ENCODE peak calls at places on chromosome 7, in six cellular contexts. One of them, this sample, is unnamed.

GRCh38 chr7:70627488-70627887 is 504.5 kb upstream of the GALNT17 start:
- DNase-seq in GM12878: no peak
- DNase-seq in HCT116: no peak
- DNase-seq in endothelial cell of umbilical vein: no peak
- DNase-seq in GM23338: no peak
- DNase-seq in HepG2: no peak
- DNase-seq in this sample: no peak

GRCh38 chr7:76280408-76280807 is 22.1 kb upstream of the HSPB1 start:
- DNase-seq in HepG2: no peak
- DNase-seq in HCT116: no peak
- DNase-seq in GM12878: no peak
- DNase-seq in endothelial cell of umbilical vein: no peak
- DNase-seq in GM23338: peak; percentile 60
- DNase-seq in this sample: no peak

GRCh38 chr7:147279951-147280350 is 1163.3 kb downstream of the CNTNAP2 start:
- DNase-seq in GM23338: no peak
- DNase-seq in HCT116: no peak
- DNase-seq in endothelial cell of umbilical vein: no peak
- DNase-seq in HepG2: peak; percentile 2
- DNase-seq in GM12878: no peak
- DNase-seq in this sample: no peak

GRCh38 chr7:104980969-104981670 is 32.9 kb upstream of the KMT2E start:
- DNase-seq in GM12878: no peak
- DNase-seq in GM23338: peak; percentile 86
- DNase-seq in endothelial cell of umbilical vein: peak; percentile 82
- DNase-seq in HCT116: peak; percentile 54
- DNase-seq in HepG2: peak; percentile 44
- DNase-seq in this sample: peak; percentile 78

GRCh38 chr7:154898973-154899855 is 103.7 kb downstream of the PAXIP1 start:
- DNase-seq in GM23338: no peak
- DNase-seq in GM12878: no peak
- DNase-seq in HepG2: no peak
- DNase-seq in HCT116: no peak
- DNase-seq in endothelial cell of umbilical vein: no peak
- DNase-seq in this sample: no peak

GRCh38 chr7:147014596-147014995 is 898.0 kb downstream of the CNTNAP2 start:
- DNase-seq in GM23338: no peak
- DNase-seq in GM12878: no peak
- DNase-seq in HepG2: no peak
- DNase-seq in HCT116: no peak
- DNase-seq in endothelial cell of umbilical vein: no peak
- DNase-seq in this sample: no peak

GRCh38 chr7:115271332-115272235 is 349.7 kb downstream of the MDFIC start:
- DNase-seq in HepG2: no peak
- DNase-seq in endothelial cell of umbilical vein: no peak
- DNase-seq in GM23338: no peak
- DNase-seq in GM12878: no peak
- DNase-seq in HCT116: no peak
- DNase-seq in this sample: no peak

GRCh38 chr7:73758581-73759138 is 11.4 kb downstream of the CLDN3 start:
- DNase-seq in GM12878: no peak
- DNase-seq in HCT116: no peak
- DNase-seq in GM23338: no peak
- DNase-seq in HepG2: no peak
- DNase-seq in endothelial cell of umbilical vein: no peak
- DNase-seq in this sample: peak; percentile 61

GRCh38 chr7:115724400-115725056 is 306.0 kb downstream of the TFEC start:
- DNase-seq in GM12878: no peak
- DNase-seq in HCT116: no peak
- DNase-seq in endothelial cell of umbilical vein: peak; percentile 52
- DNase-seq in HepG2: peak; percentile 11
- DNase-seq in GM23338: no peak
- DNase-seq in this sample: no peak

GRCh38 chr7:139580435-139580834 is 57.0 kb downstream of the CLEC2L start:
- DNase-seq in GM23338: no peak
- DNase-seq in endothelial cell of umbilical vein: no peak
- DNase-seq in HepG2: no peak
- DNase-seq in HCT116: no peak
- DNase-seq in GM12878: no peak
- DNase-seq in this sample: no peak

GRCh38 chr7:39453743-39454355 is 112.4 kb upstream of the YAE1 start:
- DNase-seq in HCT116: peak; percentile 48
- DNase-seq in HepG2: peak; percentile 44
- DNase-seq in GM23338: peak; percentile 89
- DNase-seq in endothelial cell of umbilical vein: peak; percentile 66
- DNase-seq in GM12878: peak; percentile 23
- DNase-seq in this sample: peak; percentile 51

GRCh38 chr7:93566876-93567275 is 7.6 kb downstream of the CALCR start:
- DNase-seq in GM23338: no peak
- DNase-seq in GM12878: no peak
- DNase-seq in HepG2: no peak
- DNase-seq in HCT116: no peak
- DNase-seq in endothelial cell of umbilical vein: no peak
- DNase-seq in this sample: no peak

GRCh38 chr7:71408276-71408675 is 276.3 kb downstream of the GALNT17 start:
- DNase-seq in endothelial cell of umbilical vein: no peak
- DNase-seq in HCT116: no peak
- DNase-seq in HepG2: no peak
- DNase-seq in GM23338: no peak
- DNase-seq in GM12878: no peak
- DNase-seq in this sample: no peak

GRCh38 chr7:36037121-36037662 is 115.9 kb upstream of the EEPD1 start:
- DNase-seq in endothelial cell of umbilical vein: peak; percentile 98
- DNase-seq in HepG2: no peak
- DNase-seq in GM23338: peak; percentile 13
- DNase-seq in GM12878: no peak
- DNase-seq in HCT116: no peak
- DNase-seq in this sample: no peak

GRCh38 chr7:93921607-93922446 is at the start of gene GNG11:
- DNase-seq in GM12878: no peak
- DNase-seq in endothelial cell of umbilical vein: peak; percentile 90
- DNase-seq in HepG2: no peak
- DNase-seq in HCT116: no peak
- DNase-seq in GM23338: peak; percentile 77
- DNase-seq in this sample: peak; percentile 25

GRCh38 chr7:108406474-108406873 is 49.8 kb downstream of the NRCAM start:
- DNase-seq in endothelial cell of umbilical vein: no peak
- DNase-seq in HepG2: no peak
- DNase-seq in GM12878: no peak
- DNase-seq in HCT116: no peak
- DNase-seq in GM23338: no peak
- DNase-seq in this sample: no peak

GRCh38 chr7:91373401-91373800 is 109.2 kb downstream of the FZD1 start:
- DNase-seq in GM23338: no peak
- DNase-seq in GM12878: no peak
- DNase-seq in HCT116: no peak
- DNase-seq in endothelial cell of umbilical vein: no peak
- DNase-seq in HepG2: no peak
- DNase-seq in this sample: no peak
- TF ChIP-seq POLR2AphosphoS5 in GM23338: no peak
- TF ChIP-seq POLR2AphosphoS5 in GM12878: no peak
- TF ChIP-seq POLR2AphosphoS5 in HCT116: no peak
- TF ChIP-seq POLR2AphosphoS5 in endothelial cell of umbilical vein: no peak
- TF ChIP-seq POLR2AphosphoS5 in HepG2: no peak
- TF ChIP-seq POLR2AphosphoS5 in this sample: no peak

DNA sequence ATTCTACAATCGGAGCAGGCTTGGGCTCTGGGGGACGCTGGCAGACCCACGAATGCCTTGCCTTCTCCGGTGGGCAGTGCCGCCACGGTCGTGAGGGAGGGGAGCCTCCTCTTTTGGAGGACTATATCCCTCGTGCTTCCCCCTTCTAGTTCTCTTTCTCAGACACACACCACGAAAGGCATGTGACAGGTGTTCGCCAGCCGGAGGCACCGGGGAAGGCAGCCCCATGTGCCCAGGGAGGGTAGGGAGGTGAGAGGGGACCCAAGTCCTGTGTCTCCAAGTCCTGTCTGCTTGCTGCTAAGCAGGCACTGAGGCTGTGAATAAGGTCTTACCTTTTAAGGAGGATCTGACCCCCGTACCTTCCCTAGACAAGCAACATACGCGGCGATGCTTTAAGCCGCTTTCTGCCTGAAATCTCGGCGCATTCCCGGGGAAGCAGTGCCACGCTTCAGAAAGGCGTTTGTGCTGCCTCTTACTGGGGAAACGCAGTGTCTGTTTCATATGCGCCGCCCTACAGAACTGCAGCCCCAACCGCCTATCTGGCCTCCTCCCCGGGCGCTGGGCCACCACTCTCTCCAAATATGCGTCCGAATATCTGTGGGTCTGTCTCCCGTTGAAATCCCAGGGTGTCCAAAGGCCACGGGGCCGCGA is 809 bp downstream of the PLXNA4 start:
- DNase-seq in GM23338: peak; percentile 68
- DNase-seq in endothelial cell of umbilical vein: peak; percentile 71
- DNase-seq in HCT116: no peak
- DNase-seq in GM12878: no peak
- DNase-seq in HepG2: no peak
- DNase-seq in this sample: no peak
- TF ChIP-seq EZH2 in GM23338: peak; percentile 98
- TF ChIP-seq EZH2 in endothelial cell of umbilical vein: peak; percentile 22
- TF ChIP-seq EZH2 in HCT116: no peak
- TF ChIP-seq EZH2 in GM12878: no peak
- TF ChIP-seq EZH2 in HepG2: no peak
- TF ChIP-seq EZH2 in this sample: no peak

GRCh38 chr7:34162676-34163075 is 257.3 kb downstream of the BMPER start:
- DNase-seq in HCT116: no peak
- DNase-seq in endothelial cell of umbilical vein: no peak
- DNase-seq in GM23338: no peak
- DNase-seq in HepG2: no peak
- DNase-seq in GM12878: no peak
- DNase-seq in this sample: no peak
- TF ChIP-seq POLR2AphosphoS5 in HCT116: no peak
- TF ChIP-seq POLR2AphosphoS5 in endothelial cell of umbilical vein: no peak
- TF ChIP-seq POLR2AphosphoS5 in GM23338: no peak
- TF ChIP-seq POLR2AphosphoS5 in HepG2: no peak
- TF ChIP-seq POLR2AphosphoS5 in GM12878: no peak
- TF ChIP-seq POLR2AphosphoS5 in this sample: no peak

GRCh38 chr7:1228535-1229333 is 3.9 kb upstream of the UNCX start:
- DNase-seq in HCT116: no peak
- DNase-seq in endothelial cell of umbilical vein: no peak
- DNase-seq in GM12878: no peak
- DNase-seq in HepG2: no peak
- DNase-seq in GM23338: peak; percentile 0
- DNase-seq in this sample: no peak

GRCh38 chr7:1227814-1228534 is 4.7 kb upstream of the UNCX start:
- DNase-seq in HCT116: no peak
- DNase-seq in GM23338: peak; percentile 92
- DNase-seq in GM12878: no peak
- DNase-seq in HepG2: no peak
- DNase-seq in endothelial cell of umbilical vein: no peak
- DNase-seq in this sample: no peak

GRCh38 chr7:1230411-1231213 is 2.1 kb upstream of the UNCX start:
- DNase-seq in HepG2: no peak
- DNase-seq in endothelial cell of umbilical vein: no peak
- DNase-seq in GM12878: no peak
- DNase-seq in HCT116: no peak
- DNase-seq in GM23338: peak; percentile 52
- DNase-seq in this sample: no peak

GRCh38 chr7:1229956-1230355 is 2.7 kb upstream of the UNCX start:
- DNase-seq in HepG2: no peak
- DNase-seq in GM23338: peak; percentile 87
- DNase-seq in endothelial cell of umbilical vein: no peak
- DNase-seq in HCT116: no peak
- DNase-seq in GM12878: no peak
- DNase-seq in this sample: no peak

GRCh38 chr7:1229334-1229935 is 3.2 kb upstream of the UNCX start:
- DNase-seq in HCT116: no peak
- DNase-seq in GM23338: peak; percentile 75
- DNase-seq in endothelial cell of umbilical vein: no peak
- DNase-seq in GM12878: no peak
- DNase-seq in HepG2: no peak
- DNase-seq in this sample: no peak
- TF ChIP-seq EZH2 in HCT116: no peak
- TF ChIP-seq EZH2 in GM23338: no peak
- TF ChIP-seq EZH2 in endothelial cell of umbilical vein: peak; percentile 50
- TF ChIP-seq EZH2 in GM12878: no peak
- TF ChIP-seq EZH2 in HepG2: no peak
- TF ChIP-seq EZH2 in this sample: no peak

DNA sequence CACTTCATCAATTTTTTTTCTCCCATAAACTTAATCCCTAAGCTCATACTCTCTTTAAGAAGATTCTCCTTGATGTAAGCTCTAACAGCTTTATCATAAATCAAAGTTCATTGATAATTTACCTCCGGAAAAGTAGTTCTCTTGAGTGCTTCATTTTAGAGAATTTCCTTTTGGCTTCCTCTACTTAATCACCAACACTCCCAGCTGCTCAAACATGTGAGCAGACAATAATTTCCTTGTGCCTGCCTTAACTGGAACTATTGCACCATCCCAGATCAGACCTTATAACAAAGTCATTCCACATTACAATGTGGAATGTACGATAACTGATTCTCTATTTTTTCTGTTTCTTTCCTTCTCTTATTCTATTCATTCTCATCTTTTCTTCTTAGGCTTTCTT is 5.9 kb downstream of the FEZF1 start:
- DNase-seq in endothelial cell of umbilical vein: no peak
- DNase-seq in HCT116: no peak
- DNase-seq in GM12878: no peak
- DNase-seq in GM23338: no peak
- DNase-seq in HepG2: no peak
- DNase-seq in this sample: no peak
- TF ChIP-seq POLR2AphosphoS5 in endothelial cell of umbilical vein: no peak
- TF ChIP-seq POLR2AphosphoS5 in HCT116: no peak
- TF ChIP-seq POLR2AphosphoS5 in GM12878: no peak
- TF ChIP-seq POLR2AphosphoS5 in GM23338: no peak
- TF ChIP-seq POLR2AphosphoS5 in HepG2: no peak
- TF ChIP-seq POLR2AphosphoS5 in this sample: no peak

GRCh38 chr7:124764071-124764846 is 1.3 kb downstream of the GPR37 start:
- DNase-seq in endothelial cell of umbilical vein: no peak
- DNase-seq in HepG2: no peak
- DNase-seq in GM12878: no peak
- DNase-seq in GM23338: peak; percentile 39
- DNase-seq in HCT116: no peak
- DNase-seq in this sample: no peak
- TF ChIP-seq EZH2 in endothelial cell of umbilical vein: no peak
- TF ChIP-seq EZH2 in HepG2: no peak
- TF ChIP-seq EZH2 in GM12878: no peak
- TF ChIP-seq EZH2 in GM23338: peak; percentile 55
- TF ChIP-seq EZH2 in HCT116: no peak
- TF ChIP-seq EZH2 in this sample: no peak